ENCODE peak calls at places on chromosomes 6 and 20, in seven cellular contexts. One of them, this sample, is unnamed.

GRCh38 chr6:108627692-108628565 is 67.2 kb downstream of the FOXO3 start:
- DNase-seq in ovary: no peak
- DNase-seq in breast epithelium: no peak
- DNase-seq in aorta: no peak
- DNase-seq in lower lobe of right lung: no peak
- DNase-seq in fibroblast of pulmonary artery: peak
- DNase-seq in RWPE2: no peak
- DNase-seq in this sample: no peak

GRCh38 chr20:48348022-48348421 is 479.8 kb downstream of the PREX1 start:
- DNase-seq in ovary: no peak
- DNase-seq in breast epithelium: no peak
- DNase-seq in aorta: no peak
- DNase-seq in lower lobe of right lung: no peak
- DNase-seq in fibroblast of pulmonary artery: no peak
- DNase-seq in RWPE2: no peak
- DNase-seq in this sample: no peak

GRCh38 chr6:131061041-131061770 is 1.8 kb downstream of the EPB41L2 start:
- DNase-seq in ovary: no peak
- DNase-seq in breast epithelium: no peak
- DNase-seq in aorta: no peak
- DNase-seq in lower lobe of right lung: no peak
- DNase-seq in fibroblast of pulmonary artery: peak
- DNase-seq in RWPE2: no peak
- DNase-seq in this sample: no peak

GRCh38 chr6:83517500-83517899 is 5.2 kb downstream of the PRSS35 start:
- DNase-seq in ovary: no peak
- DNase-seq in breast epithelium: no peak
- DNase-seq in aorta: no peak
- DNase-seq in lower lobe of right lung: no peak
- DNase-seq in fibroblast of pulmonary artery: no peak
- DNase-seq in RWPE2: no peak
- DNase-seq in this sample: no peak

GRCh38 chr20:8401491-8401890 is 269.4 kb downstream of the PLCB1 start:
- DNase-seq in ovary: no peak
- DNase-seq in breast epithelium: no peak
- DNase-seq in aorta: no peak
- DNase-seq in lower lobe of right lung: no peak
- DNase-seq in fibroblast of pulmonary artery: no peak
- DNase-seq in RWPE2: no peak
- DNase-seq in this sample: no peak

GRCh38 chr6:123321020-123321419 is 315.7 kb downstream of the TRDN start:
- DNase-seq in ovary: no peak
- DNase-seq in breast epithelium: no peak
- DNase-seq in aorta: no peak
- DNase-seq in lower lobe of right lung: no peak
- DNase-seq in fibroblast of pulmonary artery: no peak
- DNase-seq in RWPE2: no peak
- DNase-seq in this sample: no peak

GRCh38 chr20:51118985-51119527 is 96.1 kb upstream of the KCNG1 start:
- DNase-seq in ovary: no peak
- DNase-seq in breast epithelium: no peak
- DNase-seq in aorta: no peak
- DNase-seq in lower lobe of right lung: no peak
- DNase-seq in fibroblast of pulmonary artery: no peak
- DNase-seq in RWPE2: peak
- DNase-seq in this sample: no peak

GRCh38 chr20:51036226-51036625 is 13.3 kb upstream of the KCNG1 start:
- DNase-seq in ovary: no peak
- DNase-seq in breast epithelium: no peak
- DNase-seq in aorta: no peak
- DNase-seq in lower lobe of right lung: no peak
- DNase-seq in fibroblast of pulmonary artery: no peak
- DNase-seq in RWPE2: no peak
- DNase-seq in this sample: no peak

GRCh38 chr20:35541783-35542662 is at the start of gene ERGIC3:
- DNase-seq in ovary: peak
- DNase-seq in breast epithelium: peak
- DNase-seq in aorta: peak
- DNase-seq in lower lobe of right lung: peak
- DNase-seq in fibroblast of pulmonary artery: peak
- DNase-seq in RWPE2: peak
- DNase-seq in this sample: peak

GRCh38 chr6:71602385-71602949 is 283.9 kb upstream of the RIMS1 start:
- DNase-seq in ovary: no peak
- DNase-seq in breast epithelium: no peak
- DNase-seq in aorta: no peak
- DNase-seq in lower lobe of right lung: no peak
- DNase-seq in fibroblast of pulmonary artery: peak
- DNase-seq in RWPE2: no peak
- DNase-seq in this sample: no peak

GRCh38 chr20:63290677-63291472 is 2.1 kb upstream of the COL20A1 start:
- DNase-seq in ovary: peak
- DNase-seq in breast epithelium: no peak
- DNase-seq in aorta: peak
- DNase-seq in lower lobe of right lung: no peak
- DNase-seq in fibroblast of pulmonary artery: peak
- DNase-seq in RWPE2: peak
- DNase-seq in this sample: peak

GRCh38 chr20:36017034-36017951 is 48.9 kb downstream of the CNBD2 start:
- DNase-seq in ovary: peak
- DNase-seq in breast epithelium: no peak
- DNase-seq in aorta: no peak
- DNase-seq in lower lobe of right lung: peak
- DNase-seq in fibroblast of pulmonary artery: peak
- DNase-seq in RWPE2: peak
- DNase-seq in this sample: no peak

GRCh38 chr6:52160468-52161104 is 25.6 kb upstream of the IL17A start:
- DNase-seq in ovary: no peak
- DNase-seq in breast epithelium: no peak
- DNase-seq in aorta: no peak
- DNase-seq in lower lobe of right lung: no peak
- DNase-seq in fibroblast of pulmonary artery: no peak
- DNase-seq in RWPE2: no peak
- DNase-seq in this sample: no peak

GRCh38 chr6:31068738-31069340 is 43.5 kb downstream of the C6orf15 start:
- DNase-seq in ovary: peak
- DNase-seq in breast epithelium: peak
- DNase-seq in aorta: peak
- DNase-seq in lower lobe of right lung: peak
- DNase-seq in fibroblast of pulmonary artery: peak
- DNase-seq in RWPE2: no peak
- DNase-seq in this sample: peak

GRCh38 chr20:39800548-39800947 is 838.4 kb downstream of the DHX35 start:
- DNase-seq in ovary: peak
- DNase-seq in breast epithelium: no peak
- DNase-seq in aorta: peak
- DNase-seq in lower lobe of right lung: no peak
- DNase-seq in fibroblast of pulmonary artery: peak
- DNase-seq in RWPE2: no peak
- DNase-seq in this sample: no peak

GRCh38 chr6:22356362-22356940 is 59.6 kb upstream of the PRL start:
- DNase-seq in ovary: no peak
- DNase-seq in breast epithelium: no peak
- DNase-seq in aorta: no peak
- DNase-seq in lower lobe of right lung: no peak
- DNase-seq in fibroblast of pulmonary artery: no peak
- DNase-seq in RWPE2: no peak
- DNase-seq in this sample: no peak

GRCh38 chr20:62925420-62926228 is 681 bp downstream of the DIDO1 start:
- DNase-seq in ovary: peak
- DNase-seq in breast epithelium: no peak
- DNase-seq in aorta: no peak
- DNase-seq in lower lobe of right lung: no peak
- DNase-seq in fibroblast of pulmonary artery: peak
- DNase-seq in RWPE2: peak
- DNase-seq in this sample: peak

GRCh38 chr6:41636803-41637178 is 1.5 kb upstream of the MDFI start:
- DNase-seq in ovary: peak
- DNase-seq in breast epithelium: peak
- DNase-seq in aorta: no peak
- DNase-seq in lower lobe of right lung: peak
- DNase-seq in fibroblast of pulmonary artery: peak
- DNase-seq in RWPE2: peak
- DNase-seq in this sample: no peak

GRCh38 chr6:169577974-169578373 is 123.9 kb downstream of the WDR27 start:
- DNase-seq in ovary: no peak
- DNase-seq in breast epithelium: no peak
- DNase-seq in aorta: no peak
- DNase-seq in lower lobe of right lung: no peak
- DNase-seq in fibroblast of pulmonary artery: no peak
- DNase-seq in RWPE2: no peak
- DNase-seq in this sample: no peak

GRCh38 chr6:121515615-121516265 is 80.3 kb downstream of the GJA1 start:
- DNase-seq in ovary: no peak
- DNase-seq in breast epithelium: no peak
- DNase-seq in aorta: no peak
- DNase-seq in lower lobe of right lung: no peak
- DNase-seq in fibroblast of pulmonary artery: peak
- DNase-seq in RWPE2: no peak
- DNase-seq in this sample: no peak

GRCh38 chr6:11298651-11299420 is 66.4 kb upstream of the NEDD9 start:
- DNase-seq in ovary: no peak
- DNase-seq in breast epithelium: no peak
- DNase-seq in aorta: no peak
- DNase-seq in lower lobe of right lung: peak
- DNase-seq in fibroblast of pulmonary artery: peak
- DNase-seq in RWPE2: no peak
- DNase-seq in this sample: no peak

GRCh38 chr20:31811796-31812728 is 7.1 kb upstream of the MYLK2 start:
- DNase-seq in ovary: no peak
- DNase-seq in breast epithelium: no peak
- DNase-seq in aorta: no peak
- DNase-seq in lower lobe of right lung: no peak
- DNase-seq in fibroblast of pulmonary artery: peak
- DNase-seq in RWPE2: peak
- DNase-seq in this sample: no peak

GRCh38 chr6:15464211-15464725 is 198.6 kb downstream of the DTNBP1 start:
- DNase-seq in ovary: no peak
- DNase-seq in breast epithelium: no peak
- DNase-seq in aorta: no peak
- DNase-seq in lower lobe of right lung: no peak
- DNase-seq in fibroblast of pulmonary artery: no peak
- DNase-seq in RWPE2: no peak
- DNase-seq in this sample: peak

GRCh38 chr6:148367418-148368024 is 24.9 kb downstream of the SASH1 start:
- DNase-seq in ovary: peak
- DNase-seq in breast epithelium: peak
- DNase-seq in aorta: peak
- DNase-seq in lower lobe of right lung: no peak
- DNase-seq in fibroblast of pulmonary artery: peak
- DNase-seq in RWPE2: no peak
- DNase-seq in this sample: peak

GRCh38 chr20:8545212-8545611 is 413.1 kb downstream of the PLCB1 start:
- DNase-seq in ovary: no peak
- DNase-seq in breast epithelium: no peak
- DNase-seq in aorta: no peak
- DNase-seq in lower lobe of right lung: no peak
- DNase-seq in fibroblast of pulmonary artery: peak
- DNase-seq in RWPE2: no peak
- DNase-seq in this sample: no peak

GRCh38 chr20:37401282-37401929 is 55.5 kb downstream of the SRC start:
- DNase-seq in ovary: no peak
- DNase-seq in breast epithelium: no peak
- DNase-seq in aorta: no peak
- DNase-seq in lower lobe of right lung: no peak
- DNase-seq in fibroblast of pulmonary artery: no peak
- DNase-seq in RWPE2: no peak
- DNase-seq in this sample: no peak

GRCh38 chr6:21587182-21587924 is 6.2 kb upstream of the SOX4 start:
- DNase-seq in ovary: peak
- DNase-seq in breast epithelium: peak
- DNase-seq in aorta: peak
- DNase-seq in lower lobe of right lung: peak
- DNase-seq in fibroblast of pulmonary artery: peak
- DNase-seq in RWPE2: no peak
- DNase-seq in this sample: peak

GRCh38 chr6:31049518-31049917 is 39.2 kb downstream of the MUC22 start:
- DNase-seq in ovary: no peak
- DNase-seq in breast epithelium: no peak
- DNase-seq in aorta: no peak
- DNase-seq in lower lobe of right lung: no peak
- DNase-seq in fibroblast of pulmonary artery: no peak
- DNase-seq in RWPE2: no peak
- DNase-seq in this sample: no peak

GRCh38 chr6:42101186-42101657 is 41.2 kb downstream of the C6orf132 start:
- DNase-seq in ovary: no peak
- DNase-seq in breast epithelium: peak
- DNase-seq in aorta: no peak
- DNase-seq in lower lobe of right lung: no peak
- DNase-seq in fibroblast of pulmonary artery: peak
- DNase-seq in RWPE2: no peak
- DNase-seq in this sample: no peak

GRCh38 chr20:50073500-50073899 is 39.5 kb downstream of the UBE2V1 start:
- DNase-seq in ovary: peak
- DNase-seq in breast epithelium: peak
- DNase-seq in aorta: peak
- DNase-seq in lower lobe of right lung: no peak
- DNase-seq in fibroblast of pulmonary artery: no peak
- DNase-seq in RWPE2: no peak
- DNase-seq in this sample: no peak